ENCODE peak calls at places on chromosomes 6 and 20, in four cellular contexts. One of them, this sample, is unnamed.

GRCh38 chr20:19482726-19483125 is 270.3 kb downstream of the SLC24A3 start:
- DNase-seq in NCI-H1694: no peak
- DNase-seq in HTR-8/SVneo: no peak
- DNase-seq in ACHN: no peak
- DNase-seq in this sample: no peak

GRCh38 chr6:5053038-5053437 is 32.1 kb upstream of the PPP1R3G start:
- DNase-seq in ACHN: no peak
- DNase-seq in NCI-H1694: no peak
- DNase-seq in HTR-8/SVneo: no peak
- DNase-seq in this sample: no peak

GRCh38 chr20:33568378-33569289 is 78.7 kb downstream of the CBFA2T2 start:
- DNase-seq in NCI-H1694: peak; percentile 91
- DNase-seq in HTR-8/SVneo: no peak
- DNase-seq in ACHN: no peak
- DNase-seq in this sample: no peak

GRCh38 chr6:157461000-157461915 is 80.3 kb downstream of the ZDHHC14 start:
- DNase-seq in NCI-H1694: no peak
- DNase-seq in HTR-8/SVneo: no peak
- DNase-seq in ACHN: no peak
- DNase-seq in this sample: no peak

GRCh38 chr6:168500519-168500918 is 59.5 kb downstream of the SMOC2 start:
- DNase-seq in ACHN: no peak
- DNase-seq in HTR-8/SVneo: no peak
- DNase-seq in NCI-H1694: no peak
- DNase-seq in this sample: no peak

GRCh38 chr6:20584100-20584731 is 50.0 kb downstream of the CDKAL1 start:
- DNase-seq in NCI-H1694: no peak
- DNase-seq in ACHN: no peak
- DNase-seq in HTR-8/SVneo: no peak
- DNase-seq in this sample: no peak

GRCh38 chr6:77926198-77926752 is 273.4 kb downstream of the MEI4 start:
- DNase-seq in NCI-H1694: no peak
- DNase-seq in HTR-8/SVneo: no peak
- DNase-seq in ACHN: no peak
- DNase-seq in this sample: no peak

GRCh38 chr6:37503486-37503980 is 3.8 kb upstream of the CCDC167 start:
- DNase-seq in ACHN: no peak
- DNase-seq in HTR-8/SVneo: no peak
- DNase-seq in NCI-H1694: peak; percentile 40
- DNase-seq in this sample: no peak

GRCh38 chr20:52291109-52291508 is 99.5 kb upstream of the ZFP64 start:
- DNase-seq in NCI-H1694: no peak
- DNase-seq in ACHN: no peak
- DNase-seq in HTR-8/SVneo: no peak
- DNase-seq in this sample: no peak

GRCh38 chr6:16393326-16393725 is 154.9 kb downstream of the GMPR start:
- DNase-seq in NCI-H1694: no peak
- DNase-seq in HTR-8/SVneo: no peak
- DNase-seq in ACHN: no peak
- DNase-seq in this sample: no peak

GRCh38 chr6:98845201-98846020 is 11.0 kb downstream of the POU3F2 start:
- DNase-seq in HTR-8/SVneo: peak; percentile 77
- DNase-seq in NCI-H1694: peak; percentile 55
- DNase-seq in ACHN: peak; percentile 80
- DNase-seq in this sample: no peak

GRCh38 chr6:11744753-11745152 is 33.9 kb downstream of the ADTRP start:
- DNase-seq in ACHN: no peak
- DNase-seq in NCI-H1694: no peak
- DNase-seq in HTR-8/SVneo: no peak
- DNase-seq in this sample: no peak

GRCh38 chr6:29722773-29723665 is at the start of gene HLA-F:
- DNase-seq in HTR-8/SVneo: peak; percentile 94
- DNase-seq in NCI-H1694: no peak
- DNase-seq in ACHN: peak; percentile 87
- DNase-seq in this sample: peak; percentile 48

GRCh38 chr6:169794317-169795055 is 43.1 kb downstream of the ERMARD start:
- DNase-seq in HTR-8/SVneo: no peak
- DNase-seq in ACHN: no peak
- DNase-seq in NCI-H1694: no peak
- DNase-seq in this sample: no peak

GRCh38 chr20:40265872-40266533 is 423.0 kb downstream of the MAFB start:
- DNase-seq in NCI-H1694: peak; percentile 14
- DNase-seq in ACHN: peak; percentile 25
- DNase-seq in HTR-8/SVneo: peak; percentile 18
- DNase-seq in this sample: no peak

GRCh38 chr6:5752282-5752681 is 254.4 kb downstream of the NRN1 start:
- DNase-seq in NCI-H1694: no peak
- DNase-seq in ACHN: no peak
- DNase-seq in HTR-8/SVneo: no peak
- DNase-seq in this sample: no peak

GRCh38 chr20:19609642-19610223 is 148.3 kb upstream of the RIN2 start:
- DNase-seq in NCI-H1694: no peak
- DNase-seq in HTR-8/SVneo: no peak
- DNase-seq in ACHN: no peak
- DNase-seq in this sample: no peak

GRCh38 chr20:25127761-25128537 is 46.0 kb upstream of the VSX1 start:
- DNase-seq in ACHN: no peak
- DNase-seq in NCI-H1694: no peak
- DNase-seq in HTR-8/SVneo: no peak
- DNase-seq in this sample: no peak

GRCh38 chr6:36119927-36120477 is 10.3 kb upstream of the MAPK13 start:
- DNase-seq in NCI-H1694: no peak
- DNase-seq in HTR-8/SVneo: no peak
- DNase-seq in ACHN: no peak
- DNase-seq in this sample: no peak

GRCh38 chr20:3162080-3162611 is 2.5 kb upstream of the FASTKD5 start:
- DNase-seq in HTR-8/SVneo: no peak
- DNase-seq in ACHN: peak; percentile 37
- DNase-seq in NCI-H1694: peak; percentile 75
- DNase-seq in this sample: no peak

GRCh38 chr6:127464161-127464880 is 5.1 kb upstream of the KIAA0408 start:
- DNase-seq in ACHN: no peak
- DNase-seq in HTR-8/SVneo: no peak
- DNase-seq in NCI-H1694: no peak
- DNase-seq in this sample: no peak

GRCh38 chr20:10837901-10838300 is 164.1 kb upstream of the JAG1 start:
- DNase-seq in ACHN: no peak
- DNase-seq in HTR-8/SVneo: no peak
- DNase-seq in NCI-H1694: no peak
- DNase-seq in this sample: no peak

GRCh38 chr6:67839818-67840217 is 795.3 kb upstream of the ADGRB3 start:
- DNase-seq in NCI-H1694: no peak
- DNase-seq in HTR-8/SVneo: no peak
- DNase-seq in ACHN: no peak
- DNase-seq in this sample: no peak

This sample was measured in anterior cingulate cortex.